ENCODE peak calls at places on chromosome 9, in six cellular contexts. A is stimulated activated CD4-positive, alpha-beta T cell treated with anti-CD3 and anti-CD28 coated beads, Interleukin-4, amount 100 ng/mL, for 48 hours; N is stimulated activated CD8-positive, alpha-beta memory T cell treated with anti-CD3 and anti-CD28 coated beads, Interleukin-15, amount 100 ng/mL, for 24 hours; G is putamen; U is stimulated activated naive B cell treated with anti-CD40 and anti-IgM and Interleukin-4, amounts not matched to agents 10 μg/mL and 1 μg/mL and 100 μg/mL, for 72 hours; M is activated CD4-positive, CD25-positive, alpha-beta regulatory T cell treated with anti-CD3 and anti-CD28 coated beads, Interleukin-2, amount 50 U/mL, for 72 hours. Q is an unnamed sample.

GRCh38 chr9:84121991-84122523 is 141.5 kb downstream of the RMI1 start:
- DNase-seq in M (no peak), U (no peak), N (no peak), G (no peak), A (no peak), Q (no peak)

GRCh38 chr9:130541533-130541932 is 37.8 kb upstream of the FUBP3 start:
- DNase-seq in U (no peak), A (no peak), N (no peak), M (no peak), G (no peak), Q (no peak)

GRCh38 chr9:34896112-34896511 is 62.0 kb upstream of the PHF24 start:
- DNase-seq in M (no peak), U (no peak), A (no peak), N (no peak), G (no peak), Q (no peak)

GRCh38 chr9:130053504-130054427 is at the start of gene GPR107:
- DNase-seq in A (peak), G (peak), N (peak), M (peak), U (peak), Q (no peak)

GRCh38 chr9:27367175-27367798 is 70.3 kb upstream of the EQTN start:
- DNase-seq in N (no peak), G (no peak), M (no peak), U (no peak), A (no peak), Q (no peak)

GRCh38 chr9:131668439-131669233 is 71.2 kb downstream of the RAPGEF1 start:
- DNase-seq in A (peak), N (no peak), U (peak), G (no peak), M (peak), Q (no peak)

GRCh38 chr9:21015959-21016358 is 15.5 kb downstream of the HACD4 start:
- DNase-seq in N (no peak), G (no peak), A (no peak), M (no peak), U (no peak), Q (no peak)

GRCh38 chr9:104025945-104026344 is 68.2 kb upstream of the SMC2 start:
- DNase-seq in U (no peak), N (no peak), G (no peak), A (no peak), M (no peak), Q (no peak)

GRCh38 chr9:35723426-35723825 is 8.6 kb downstream of the TLN1 start:
- DNase-seq in U (no peak), A (no peak), G (no peak), M (no peak), N (no peak), Q (no peak)